ENCODE peak calls at places on chromosome 9, in four cellular contexts. Q is A549, W is tibial nerve, X is esophagus squamous epithelium. B is an unnamed sample.

GRCh38 chr9:81874228-81874627 is 54.0 kb upstream of the SPATA31D4 start:
- DNase-seq in X (no peak), Q (no peak), W (no peak), B (no peak)

GRCh38 chr9:71079451-71079850 is 42.0 kb downstream of the TRPM3 start:
- DNase-seq in Q (peak; percentile 2), W (no peak), X (no peak), B (no peak)

GRCh38 chr9:35107337-35108290 is 4.7 kb upstream of the STOML2 start:
- DNase-seq in W (no peak), X (no peak), Q (no peak), B (no peak)

GRCh38 chr9:37587521-37587920 is 4.9 kb downstream of the TOMM5 start:
- DNase-seq in W (no peak), X (no peak), Q (no peak), B (no peak)

GRCh38 chr9:72351538-72352453 is 13.2 kb downstream of the ZFAND5 start:
- DNase-seq in X (no peak), W (no peak), Q (peak; percentile 83), B (peak; percentile 46)

GRCh38 chr9:74551266-74551665 is 54.1 kb downstream of the RORB start:
- DNase-seq in W (no peak), X (no peak), Q (no peak), B (no peak)

GRCh38 chr9:109604788-109605187 is 106.7 kb upstream of the PTPN3 start:
- DNase-seq in Q (no peak), W (no peak), X (no peak), B (no peak)

GRCh38 chr9:33250458-33250995 is 10.6 kb downstream of the SPINK4 start:
- DNase-seq in Q (no peak), W (no peak), X (no peak), B (no peak)

GRCh38 chr9:37732952-37733351 is 20.7 kb upstream of the TRMT10B start:
- DNase-seq in Q (no peak), X (no peak), W (no peak), B (no peak)

DNA sequence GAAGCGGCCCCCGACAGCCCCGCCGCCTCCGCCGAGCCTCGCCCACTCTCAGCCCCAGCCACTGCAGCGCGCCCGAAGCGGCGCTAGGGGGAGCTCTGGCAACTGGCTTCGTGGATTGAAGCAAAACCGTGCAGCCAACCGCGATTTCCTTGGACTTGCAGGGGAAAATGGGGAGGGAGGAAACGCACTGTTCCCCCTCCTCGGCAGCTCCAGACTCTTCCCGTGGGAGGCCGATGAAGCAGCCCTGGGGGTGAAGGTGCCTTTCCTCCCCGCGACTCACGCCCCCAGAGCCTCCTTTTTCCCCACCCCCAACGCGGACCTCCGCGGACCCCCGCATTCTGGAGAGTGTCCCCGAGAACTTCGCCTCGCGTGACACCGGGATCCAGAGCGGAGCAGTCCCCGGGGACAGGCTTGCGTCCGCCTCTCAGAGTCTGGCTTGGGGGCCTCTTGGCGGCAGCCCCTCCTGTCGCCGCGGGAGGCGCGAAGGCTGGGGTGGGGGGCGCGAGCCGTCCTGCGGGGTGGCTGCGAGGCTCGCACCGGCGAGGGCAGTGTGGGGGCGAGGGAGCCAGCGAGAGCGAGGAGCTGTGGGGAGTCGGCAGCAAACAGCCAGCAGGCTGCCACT is 3.8 kb downstream of the IER5L start:
- DNase-seq in X (peak; percentile 30), W (peak; percentile 97), Q (peak; percentile 93), B (peak; percentile 70)
- TF ChIP-seq POLR2A in X (peak; percentile 32), W (no peak), Q (no peak), B (peak; percentile 24)

GRCh38 chr9:128633057-128633456 is 23.6 kb downstream of the DYNC2I2 start:
- DNase-seq in Q (no peak), X (no peak), W (no peak), B (no peak)
- TF ChIP-seq POLR2A in Q (no peak), X (no peak), W (no peak), B (no peak)

DNA sequence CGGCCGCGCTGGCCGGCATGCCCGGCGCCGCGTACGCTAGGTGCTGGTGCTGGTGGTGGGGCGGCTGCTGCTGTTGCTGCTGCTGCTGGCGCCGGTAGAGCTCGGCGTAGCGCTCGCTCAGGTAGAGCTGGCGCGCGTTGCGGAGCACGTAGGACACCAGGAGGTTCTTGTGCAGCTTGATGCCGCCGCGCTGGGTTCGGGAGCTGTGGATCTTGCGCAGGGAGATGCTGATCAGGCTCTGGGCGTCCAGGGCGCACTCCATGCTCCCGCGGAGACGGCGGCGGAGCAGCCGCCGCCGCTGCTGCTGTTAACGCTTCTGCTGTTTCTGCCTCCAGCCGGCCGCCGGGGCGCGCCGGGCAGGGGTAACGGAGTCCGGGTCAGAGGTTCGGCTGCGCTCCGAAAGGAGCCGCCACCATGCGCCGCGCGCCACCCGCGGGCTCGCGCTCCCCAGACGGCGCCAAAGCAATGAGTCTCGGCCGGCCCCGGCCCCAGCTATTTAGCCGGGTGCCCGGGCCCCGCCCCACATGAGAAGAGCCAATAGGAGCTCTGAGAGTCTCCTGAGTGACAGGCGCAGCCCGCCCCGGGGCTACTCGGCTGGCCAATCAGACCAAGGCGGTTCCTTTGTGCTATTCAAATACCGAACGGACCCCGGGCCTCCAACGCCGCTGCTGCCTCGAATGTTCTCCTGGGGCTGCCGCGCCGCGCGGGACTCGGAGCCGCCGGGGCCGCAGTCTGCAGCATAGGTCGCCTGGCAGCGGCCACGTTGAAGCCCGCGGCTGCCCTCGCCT is at the start of gene IER5L:
- DNase-seq in X (peak; percentile 76), Q (peak; percentile 95), W (peak; percentile 93), B (peak; percentile 98)
- TF ChIP-seq POLR2A in X (peak; percentile 98), Q (peak; percentile 99), W (peak; percentile 89), B (peak; percentile 97)

GRCh38 chr9:130981761-130982147 is 27.2 kb upstream of the LAMC3 start:
- DNase-seq in X (no peak), W (no peak), Q (no peak), B (no peak)

GRCh38 chr9:130983283-130983670 is 25.7 kb upstream of the LAMC3 start:
- DNase-seq in W (no peak), X (no peak), Q (no peak), B (no peak)

GRCh38 chr9:130981002-130981760 is 27.8 kb upstream of the LAMC3 start:
- DNase-seq in Q (no peak), X (no peak), W (no peak), B (no peak)

GRCh38 chr9:130984476-130984875 is 24.5 kb upstream of the LAMC3 start:
- DNase-seq in X (no peak), Q (no peak), W (no peak), B (no peak)

GRCh38 chr9:130982636-130983282 is 26.2 kb upstream of the LAMC3 start:
- DNase-seq in X (no peak), W (no peak), Q (no peak), B (no peak)
- TF ChIP-seq POLR2A in X (no peak), W (no peak), Q (no peak), B (no peak)

GRCh38 chr9:124286292-124286931 is 28.7 kb downstream of the NEK6 start:
- DNase-seq in X (no peak), Q (peak; percentile 73), W (no peak), B (peak; percentile 95)
- TF ChIP-seq POLR2A in X (no peak), Q (no peak), W (no peak), B (no peak)

GRCh38 chr9:2016411-2017208 is 1.5 kb downstream of the SMARCA2 start:
- DNase-seq in X (peak; percentile 18), W (peak; percentile 75), Q (peak; percentile 82), B (peak; percentile 77)

GRCh38 chr9:2018162-2018643 is 3.1 kb downstream of the SMARCA2 start:
- DNase-seq in X (no peak), Q (no peak), W (no peak), B (no peak)

GRCh38 chr9:2018764-2019548 is 3.8 kb downstream of the SMARCA2 start:
- DNase-seq in X (no peak), Q (no peak), W (no peak), B (no peak)

GRCh38 chr9:2017209-2017458 is 2.0 kb downstream of the SMARCA2 start:
- DNase-seq in W (peak; percentile 20), Q (no peak), X (no peak), B (no peak)

DNA sequence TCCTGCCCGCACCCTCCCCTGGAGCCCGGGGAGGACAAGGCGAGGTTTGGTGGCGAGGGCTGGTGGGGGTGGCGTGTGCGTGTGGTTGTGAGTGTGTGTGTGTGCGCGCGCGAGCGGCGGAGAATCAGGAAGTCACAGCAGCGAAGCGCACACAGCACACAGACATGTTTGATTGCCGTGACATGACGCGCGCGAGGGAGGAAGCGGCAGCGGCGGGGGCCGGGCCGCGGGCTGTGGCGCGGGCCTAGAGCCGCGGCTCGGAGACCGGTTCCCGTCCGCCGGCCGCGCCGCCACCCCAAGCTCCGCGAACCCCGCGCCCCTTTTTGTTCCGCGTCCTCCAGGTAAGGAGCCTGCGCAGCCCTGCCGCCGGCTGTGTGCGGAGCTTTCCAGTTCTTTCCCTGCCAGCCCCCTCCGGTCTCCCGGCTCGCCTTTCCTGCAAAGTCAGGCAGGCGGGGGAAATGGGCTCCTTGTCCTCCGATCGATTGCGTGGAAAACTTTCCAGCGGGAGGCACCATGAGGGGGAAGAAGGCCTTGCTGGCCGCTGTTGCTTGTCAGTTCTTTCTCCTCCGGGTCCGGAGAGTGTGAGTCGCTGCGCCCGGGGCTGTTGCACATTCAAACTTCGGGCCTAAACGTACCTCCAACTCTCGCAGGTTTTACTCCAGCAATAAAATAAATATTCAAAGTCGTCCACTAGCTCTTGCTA is 2.5 kb downstream of the SMARCA2 start:
- DNase-seq in W (peak; percentile 61), X (peak; percentile 62), Q (peak; percentile 76), B (peak; percentile 54)
- TF ChIP-seq POLR2A in W (peak; percentile 45), X (peak; percentile 79), Q (peak; percentile 48), B (peak; percentile 46)

GRCh38 chr9:136088481-136088938 is 6.6 kb downstream of the NACC2 start:
- DNase-seq in Q (no peak), W (no peak), X (no peak), B (no peak)

GRCh38 chr9:136087741-136088480 is 7.2 kb downstream of the NACC2 start:
- DNase-seq in X (no peak), W (no peak), Q (no peak), B (no peak)

GRCh38 chr9:136089697-136090045 is 5.4 kb downstream of the NACC2 start:
- DNase-seq in W (no peak), X (no peak), Q (no peak), B (no peak)

GRCh38 chr9:136090060-136090735 is 4.9 kb downstream of the NACC2 start:
- DNase-seq in Q (no peak), X (no peak), W (no peak), B (no peak)

DNA sequence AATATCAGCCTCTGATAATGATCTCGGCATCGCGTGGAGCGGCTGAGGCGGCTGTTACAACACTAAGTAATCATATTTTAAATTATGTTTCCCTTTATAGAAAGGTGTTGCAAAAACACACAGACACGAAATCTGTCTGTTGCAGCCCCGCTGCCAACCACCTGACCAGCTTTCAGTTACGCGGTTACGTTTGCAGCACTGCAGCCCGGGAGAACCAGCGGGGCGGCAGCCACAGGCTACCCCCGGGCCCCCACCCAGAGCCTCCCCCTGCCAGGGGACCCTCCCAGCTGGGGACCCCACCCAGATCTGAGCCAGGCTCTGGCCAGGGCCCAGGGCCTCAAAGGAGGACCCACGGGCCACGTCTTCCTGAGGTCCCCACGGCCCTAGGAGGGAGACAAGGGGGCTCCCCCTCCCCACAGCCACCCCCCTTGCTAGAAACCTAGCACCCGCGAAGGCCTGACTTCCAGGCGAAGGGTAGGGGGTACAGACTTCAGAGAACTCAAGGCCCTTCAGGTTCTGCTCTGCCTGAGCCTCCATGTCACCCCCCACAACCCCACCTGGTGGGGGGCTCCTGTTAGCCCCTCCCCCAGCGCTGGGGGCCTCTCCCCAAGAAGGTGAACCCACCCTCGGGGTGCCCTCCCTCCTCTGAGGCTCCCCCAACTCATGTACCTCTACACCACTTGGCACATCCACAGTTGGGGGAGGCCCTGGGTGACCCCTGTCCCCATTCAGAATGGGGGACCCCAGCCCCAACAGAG is 6.0 kb downstream of the NACC2 start:
- DNase-seq in Q (no peak), W (no peak), X (no peak), B (no peak)
- TF ChIP-seq POLR2A in Q (no peak), W (no peak), X (no peak), B (no peak)

B was measured in H54.